ENCODE peak calls at places on chromosome 5, in six cellular contexts. F is GDM1; N is T-helper 9 cell; M is stimulated activated CD4-positive, alpha-beta T cell treated with anti-CD3 and anti-CD28 coated beads, Interleukin-15, amount 100 ng/mL, for 1 hour; L is neuronal stem cell; Y is CD8-positive, alpha-beta memory T cell. V is an unnamed sample.

GRCh38 chr5:94241288-94241651 is 377.1 kb downstream of the KIAA0825 start:
- DNase-seq in F (no peak), N (no peak), M (no peak), L (no peak), Y (no peak), V (no peak)

GRCh38 chr5:158123595-158123994 is 264.6 kb upstream of the CLINT1 start:
- DNase-seq in F (no peak), N (no peak), M (no peak), L (no peak), Y (no peak), V (no peak)

GRCh38 chr5:134561871-134562296 is 36.4 kb downstream of the JADE2 start:
- DNase-seq in F (no peak), N (no peak), M (no peak), L (peak), Y (no peak), V (no peak)

GRCh38 chr5:28766565-28767158 is 1728.3 kb upstream of the CDH9 start:
- DNase-seq in F (no peak), N (no peak), M (no peak), L (peak), Y (no peak), V (no peak)

GRCh38 chr5:167754501-167754941 is 536.9 kb upstream of the WWC1 start:
- DNase-seq in F (no peak), N (no peak), M (no peak), L (no peak), Y (no peak), V (no peak)

GRCh38 chr5:171432581-171433351 is 13.3 kb downstream of the FGF18 start:
- DNase-seq in F (no peak), N (no peak), M (no peak), L (no peak), Y (no peak), V (no peak)

GRCh38 chr5:15995206-15996052 is 184.2 kb downstream of the MARCHF11 start:
- DNase-seq in F (no peak), N (no peak), M (no peak), L (peak), Y (no peak), V (no peak)

GRCh38 chr5:16736158-16736994 is 119.6 kb upstream of the RETREG1 start:
- DNase-seq in F (no peak), N (no peak), M (no peak), L (no peak), Y (no peak), V (no peak)

GRCh38 chr5:34415559-34416198 is 240.4 kb upstream of the RAI14 start:
- DNase-seq in F (no peak), N (no peak), M (no peak), L (no peak), Y (no peak), V (no peak)

GRCh38 chr5:140025736-140026135 is 17.4 kb downstream of the NRG2 start:
- DNase-seq in F (no peak), N (no peak), M (no peak), L (no peak), Y (no peak), V (no peak)

GRCh38 chr5:177336112-177336511 is 15.4 kb downstream of the LMAN2 start:
- DNase-seq in F (peak), N (no peak), M (no peak), L (no peak), Y (no peak), V (no peak)

GRCh38 chr5:83085106-83085505 is 7.8 kb downstream of the XRCC4 start:
- DNase-seq in F (no peak), N (no peak), M (no peak), L (no peak), Y (no peak), V (no peak)

GRCh38 chr5:149760700-149761187 is 30.6 kb downstream of the PPARGC1B start:
- DNase-seq in F (no peak), N (no peak), M (no peak), L (no peak), Y (no peak), V (no peak)

GRCh38 chr5:1011226-1011631 is 2.6 kb downstream of the NKD2 start:
- DNase-seq in F (no peak), N (peak), M (no peak), L (no peak), Y (no peak), V (no peak)

GRCh38 chr5:179868541-179868940 is 9.9 kb upstream of the MRNIP start:
- DNase-seq in F (no peak), N (no peak), M (no peak), L (no peak), Y (no peak), V (no peak)

GRCh38 chr5:37888476-37888875 is 48.6 kb upstream of the GDNF start:
- DNase-seq in F (no peak), N (no peak), M (no peak), L (no peak), Y (no peak), V (no peak)

GRCh38 chr5:149358294-149358651 is 427 bp downstream of the PCYOX1L start:
- DNase-seq in F (peak), N (peak), M (no peak), L (no peak), Y (peak), V (peak)

GRCh38 chr5:123503299-123503698 is 8.7 kb upstream of the CSNK1G3 start:
- DNase-seq in F (no peak), N (no peak), M (no peak), L (no peak), Y (no peak), V (no peak)

GRCh38 chr5:81819556-81820314 is 68.8 kb upstream of the SSBP2 start:
- DNase-seq in F (no peak), N (no peak), M (no peak), L (no peak), Y (no peak), V (no peak)

GRCh38 chr5:125835293-125836172 is 587.7 kb upstream of the GRAMD2B start:
- DNase-seq in F (no peak), N (no peak), M (no peak), L (peak), Y (no peak), V (no peak)

GRCh38 chr5:65927497-65928340 is 1.3 kb downstream of the ERBIN start:
- DNase-seq in F (no peak), N (no peak), M (no peak), L (no peak), Y (peak), V (peak)

V was measured in effector memory CD8-positive, alpha-beta T cell.